ENCODE peak calls at places on chromosome 19, in ten cellular contexts. One of them, this sample, is unnamed.

GRCh38 chr19:55379161-55379560 is 2.5 kb downstream of the TMEM190 start:
- DNase-seq in IMR-90: no peak
- DNase-seq in Ammon's horn: no peak
- DNase-seq in AG10803: no peak
- DNase-seq in uterus: no peak
- DNase-seq in amniotic stem cell: no peak
- DNase-seq in GOT3: no peak
- DNase-seq in retinal pigment epithelial cell: no peak
- DNase-seq in CD8-positive, alpha-beta T cell: no peak
- DNase-seq in HS-5: no peak
- DNase-seq in this sample: no peak

GRCh38 chr19:48819366-48819816 is 8.6 kb upstream of the BCAT2 start:
- DNase-seq in AG10803: peak; percentile 97
- DNase-seq in CD8-positive, alpha-beta T cell: no peak
- DNase-seq in GOT3: peak; percentile 60
- DNase-seq in Ammon's horn: peak; percentile 69
- DNase-seq in IMR-90: peak; percentile 79
- DNase-seq in retinal pigment epithelial cell: no peak
- DNase-seq in amniotic stem cell: no peak
- DNase-seq in uterus: peak; percentile 85
- DNase-seq in HS-5: no peak
- DNase-seq in this sample: no peak

GRCh38 chr19:40559394-40559793 is 17.3 kb upstream of the SHKBP1 start:
- DNase-seq in CD8-positive, alpha-beta T cell: no peak
- DNase-seq in HS-5: no peak
- DNase-seq in GOT3: no peak
- DNase-seq in retinal pigment epithelial cell: no peak
- DNase-seq in Ammon's horn: no peak
- DNase-seq in uterus: no peak
- DNase-seq in AG10803: no peak
- DNase-seq in IMR-90: no peak
- DNase-seq in amniotic stem cell: no peak
- DNase-seq in this sample: no peak

GRCh38 chr19:47319923-47320871 is 10.5 kb downstream of the C5AR1 start:
- DNase-seq in HS-5: no peak
- DNase-seq in amniotic stem cell: no peak
- DNase-seq in IMR-90: no peak
- DNase-seq in AG10803: no peak
- DNase-seq in GOT3: no peak
- DNase-seq in uterus: no peak
- DNase-seq in CD8-positive, alpha-beta T cell: no peak
- DNase-seq in Ammon's horn: no peak
- DNase-seq in retinal pigment epithelial cell: no peak
- DNase-seq in this sample: no peak

GRCh38 chr19:7370546-7370945 is 21.8 kb downstream of the ARHGEF18 start:
- DNase-seq in Ammon's horn: no peak
- DNase-seq in AG10803: no peak
- DNase-seq in CD8-positive, alpha-beta T cell: no peak
- DNase-seq in uterus: peak; percentile 59
- DNase-seq in retinal pigment epithelial cell: no peak
- DNase-seq in amniotic stem cell: no peak
- DNase-seq in IMR-90: no peak
- DNase-seq in HS-5: no peak
- DNase-seq in GOT3: no peak
- DNase-seq in this sample: no peak

GRCh38 chr19:17966497-17967257 is at the start of gene KCNN1:
- DNase-seq in GOT3: no peak
- DNase-seq in retinal pigment epithelial cell: no peak
- DNase-seq in AG10803: no peak
- DNase-seq in CD8-positive, alpha-beta T cell: no peak
- DNase-seq in amniotic stem cell: no peak
- DNase-seq in Ammon's horn: no peak
- DNase-seq in HS-5: no peak
- DNase-seq in uterus: no peak
- DNase-seq in IMR-90: no peak
- DNase-seq in this sample: no peak

GRCh38 chr19:899363-900301 is 6.3 kb downstream of the RNU6-9 start:
- DNase-seq in GOT3: no peak
- DNase-seq in HS-5: no peak
- DNase-seq in amniotic stem cell: no peak
- DNase-seq in AG10803: no peak
- DNase-seq in Ammon's horn: no peak
- DNase-seq in uterus: no peak
- DNase-seq in IMR-90: no peak
- DNase-seq in retinal pigment epithelial cell: no peak
- DNase-seq in CD8-positive, alpha-beta T cell: no peak
- DNase-seq in this sample: no peak

GRCh38 chr19:1026189-1027019 is at the start of gene CNN2:
- DNase-seq in retinal pigment epithelial cell: no peak
- DNase-seq in AG10803: peak; percentile 78
- DNase-seq in GOT3: peak; percentile 19
- DNase-seq in amniotic stem cell: peak; percentile 17
- DNase-seq in uterus: peak; percentile 80
- DNase-seq in IMR-90: peak; percentile 67
- DNase-seq in Ammon's horn: no peak
- DNase-seq in HS-5: no peak
- DNase-seq in CD8-positive, alpha-beta T cell: peak; percentile 67
- DNase-seq in this sample: no peak

GRCh38 chr19:3604227-3604986 is 2.3 kb downstream of the TBXA2R start:
- DNase-seq in uterus: no peak
- DNase-seq in Ammon's horn: no peak
- DNase-seq in HS-5: no peak
- DNase-seq in AG10803: no peak
- DNase-seq in CD8-positive, alpha-beta T cell: no peak
- DNase-seq in retinal pigment epithelial cell: no peak
- DNase-seq in GOT3: no peak
- DNase-seq in IMR-90: no peak
- DNase-seq in amniotic stem cell: no peak
- DNase-seq in this sample: no peak

GRCh38 chr19:17450264-17451075 is 2.0 kb upstream of the TMEM221 start:
- DNase-seq in IMR-90: no peak
- DNase-seq in Ammon's horn: no peak
- DNase-seq in retinal pigment epithelial cell: no peak
- DNase-seq in uterus: no peak
- DNase-seq in CD8-positive, alpha-beta T cell: no peak
- DNase-seq in GOT3: no peak
- DNase-seq in amniotic stem cell: no peak
- DNase-seq in HS-5: no peak
- DNase-seq in AG10803: no peak
- DNase-seq in this sample: no peak

GRCh38 chr19:37077615-37077928 is 661 bp upstream of the ZNF420 start:
- DNase-seq in CD8-positive, alpha-beta T cell: no peak
- DNase-seq in IMR-90: peak; percentile 11
- DNase-seq in uterus: no peak
- DNase-seq in GOT3: no peak
- DNase-seq in HS-5: peak; percentile 0
- DNase-seq in retinal pigment epithelial cell: peak; percentile 11
- DNase-seq in amniotic stem cell: no peak
- DNase-seq in Ammon's horn: no peak
- DNase-seq in AG10803: no peak
- DNase-seq in this sample: no peak

GRCh38 chr19:53541971-53542370 is 4.0 kb downstream of the ZNF331 start:
- DNase-seq in Ammon's horn: no peak
- DNase-seq in HS-5: no peak
- DNase-seq in uterus: no peak
- DNase-seq in GOT3: no peak
- DNase-seq in AG10803: no peak
- DNase-seq in CD8-positive, alpha-beta T cell: no peak
- DNase-seq in IMR-90: no peak
- DNase-seq in retinal pigment epithelial cell: no peak
- DNase-seq in amniotic stem cell: no peak
- DNase-seq in this sample: no peak

GRCh38 chr19:32819415-32820400 is 49.9 kb downstream of the SLC7A9 start:
- DNase-seq in retinal pigment epithelial cell: no peak
- DNase-seq in GOT3: no peak
- DNase-seq in IMR-90: no peak
- DNase-seq in HS-5: no peak
- DNase-seq in CD8-positive, alpha-beta T cell: no peak
- DNase-seq in amniotic stem cell: no peak
- DNase-seq in Ammon's horn: no peak
- DNase-seq in AG10803: no peak
- DNase-seq in uterus: no peak
- DNase-seq in this sample: no peak

GRCh38 chr19:14775855-14776254 is 2.5 kb downstream of the ADGRE2 start:
- DNase-seq in GOT3: no peak
- DNase-seq in IMR-90: no peak
- DNase-seq in AG10803: no peak
- DNase-seq in retinal pigment epithelial cell: no peak
- DNase-seq in uterus: no peak
- DNase-seq in CD8-positive, alpha-beta T cell: no peak
- DNase-seq in HS-5: no peak
- DNase-seq in amniotic stem cell: no peak
- DNase-seq in Ammon's horn: no peak
- DNase-seq in this sample: no peak

This sample was measured in pulmonary artery endothelial cell.